ENCODE peak calls at places on chromosomes 11 and 22, in nine cellular contexts. Y is CD8-positive, alpha-beta T cell; H is cardiac muscle cell; I is mucosa of descending colon; X is hepatocyte; A is AG09309; J is lower leg skin; P is cardiac fibroblast; R is ovary. C is an unnamed sample.
A peak's percentile ranks its signal among the peaks of the same experiment; 100 is the strongest.

GRCh38 chr22:19803736-19804267 is 43.2 kb downstream of the TBX1 start:
- DNase-seq in Y (no peak), H (no peak), I (no peak), X (no peak), A (no peak), J (no peak), P (no peak), R (no peak), C (no peak)

GRCh38 chr22:25153961-25154685 is 45.5 kb upstream of the CRYBB3 start:
- DNase-seq in Y (no peak), H (peak; percentile 24), I (peak; percentile 67), X (peak; percentile 60), A (no peak), J (no peak), P (peak; percentile 66), R (no peak), C (no peak)

GRCh38 chr11:77823775-77824174 is 2.8 kb downstream of the AAMDC start:
- DNase-seq in Y (no peak), H (peak; percentile 7), I (no peak), X (peak; percentile 28), A (no peak), J (no peak), P (peak; percentile 55), R (no peak), C (no peak)

GRCh38 chr22:19996694-19997384 is 19.8 kb downstream of the ARVCF start:
- DNase-seq in Y (no peak), H (no peak), I (no peak), X (no peak), A (no peak), J (no peak), P (no peak), R (peak; percentile 12), C (no peak)

GRCh38 chr11:57155838-57156583 is 25.7 kb upstream of the LRRC55 start:
- DNase-seq in Y (no peak), H (peak; percentile 35), I (no peak), X (peak; percentile 48), A (no peak), J (no peak), P (no peak), R (no peak), C (no peak)

GRCh38 chr11:124315052-124315451 is 1.3 kb upstream of the OR8D1 start:
- DNase-seq in Y (no peak), H (no peak), I (no peak), X (no peak), A (no peak), J (no peak), P (peak; percentile 86), R (no peak), C (no peak)

GRCh38 chr11:132658004-132658403 is 874.3 kb downstream of the OPCML start:
- DNase-seq in Y (no peak), H (no peak), I (no peak), X (no peak), A (no peak), J (no peak), P (no peak), R (no peak), C (no peak)

GRCh38 chr11:102197759-102198158 is 87.5 kb downstream of the YAP1 start:
- DNase-seq in Y (no peak), H (no peak), I (no peak), X (no peak), A (no peak), J (no peak), P (no peak), R (no peak), C (no peak)

GRCh38 chr22:22789233-22789921 is 98.2 kb upstream of the IGLL5 start:
- DNase-seq in Y (no peak), H (no peak), I (no peak), X (no peak), A (no peak), J (no peak), P (no peak), R (no peak), C (no peak)

GRCh38 chr11:47391077-47391583 is 12.8 kb upstream of the SPI1 start:
- DNase-seq in Y (no peak), H (no peak), I (no peak), X (no peak), A (no peak), J (no peak), P (no peak), R (no peak), C (no peak)

GRCh38 chr11:110031171-110031570 is 62.0 kb upstream of the ZC3H12C start:
- DNase-seq in Y (no peak), H (no peak), I (no peak), X (no peak), A (no peak), J (no peak), P (no peak), R (no peak), C (no peak)

GRCh38 chr11:110035339-110035738 is 57.9 kb upstream of the ZC3H12C start:
- DNase-seq in Y (no peak), H (no peak), I (no peak), X (no peak), A (no peak), J (no peak), P (no peak), R (no peak), C (no peak)

GRCh38 chr11:110032257-110032656 is 60.9 kb upstream of the ZC3H12C start:
- DNase-seq in Y (no peak), H (no peak), I (no peak), X (no peak), A (no peak), J (no peak), P (no peak), R (no peak), C (no peak)

GRCh38 chr11:110034816-110035215 is 58.4 kb upstream of the ZC3H12C start:
- DNase-seq in Y (no peak), H (no peak), I (no peak), X (no peak), A (no peak), J (no peak), P (no peak), R (no peak), C (no peak)

DNA sequence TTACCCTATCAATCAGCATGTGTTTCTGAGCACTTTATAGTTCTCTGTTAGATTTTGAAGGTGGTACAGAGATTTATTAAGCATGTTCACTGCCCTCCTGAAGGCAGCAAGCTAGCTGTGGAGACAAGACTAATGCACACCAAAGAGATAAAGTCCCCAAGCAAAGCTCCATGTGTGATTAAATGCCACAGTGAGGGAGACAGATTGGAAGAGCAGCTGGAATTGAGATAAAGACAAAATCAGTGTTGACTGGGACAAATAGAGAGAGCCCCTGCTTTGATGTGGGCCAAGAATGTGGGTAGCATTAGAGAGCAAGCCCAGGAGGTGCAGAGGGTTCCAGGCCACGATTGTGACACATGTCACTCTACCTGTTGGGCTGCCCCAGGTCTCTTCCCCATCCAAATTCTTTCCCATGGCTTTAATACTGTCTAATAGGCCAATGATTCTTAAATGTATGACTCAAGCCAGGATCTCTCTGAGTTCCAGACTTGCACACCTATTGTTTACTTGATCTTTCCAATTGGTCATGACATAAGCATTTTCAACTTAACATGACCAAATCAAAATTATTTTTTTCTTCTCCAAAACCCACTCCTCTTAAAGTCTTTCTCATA is 60.1 kb upstream of the ZC3H12C start:
- DNase-seq in Y (no peak), H (no peak), I (no peak), X (no peak), A (no peak), J (no peak), P (no peak), R (no peak), C (no peak)
- TF ChIP-seq CTCF in Y (no peak), H (no peak), I (no peak), X (no peak), A (no peak), J (no peak), P (no peak), R (no peak), C (no peak)

GRCh38 chr11:120526241-120526640 is 14.7 kb downstream of the GRIK4 start:
- DNase-seq in Y (no peak), H (no peak), I (no peak), X (no peak), A (no peak), J (no peak), P (no peak), R (peak; percentile 11), C (no peak)

GRCh38 chr11:120525285-120526085 is 13.9 kb downstream of the GRIK4 start:
- DNase-seq in Y (no peak), H (no peak), I (peak; percentile 40), X (peak; percentile 57), A (no peak), J (no peak), P (no peak), R (no peak), C (no peak)

GRCh38 chr11:120529214-120529613 is 17.7 kb downstream of the GRIK4 start:
- DNase-seq in Y (no peak), H (no peak), I (no peak), X (no peak), A (no peak), J (no peak), P (no peak), R (peak; percentile 9), C (no peak)

GRCh38 chr11:120528749-120529148 is 17.2 kb downstream of the GRIK4 start:
- DNase-seq in Y (no peak), H (no peak), I (no peak), X (no peak), A (no peak), J (no peak), P (no peak), R (peak; percentile 17), C (no peak)

GRCh38 chr11:120527111-120527748 is 15.7 kb downstream of the GRIK4 start:
- DNase-seq in Y (no peak), H (no peak), I (no peak), X (peak; percentile 63), A (no peak), J (no peak), P (no peak), R (peak; percentile 74), C (no peak)
- H3K4me3 ChIP-seq in Y (no peak overlapping the region), H (no peak overlapping the region), I (no peak overlapping the region), X (no peak overlapping the region), A (no peak overlapping the region), J (no peak overlapping the region), P (no peak overlapping the region), R (no peak overlapping the region), C (no peak overlapping the region)

DNA sequence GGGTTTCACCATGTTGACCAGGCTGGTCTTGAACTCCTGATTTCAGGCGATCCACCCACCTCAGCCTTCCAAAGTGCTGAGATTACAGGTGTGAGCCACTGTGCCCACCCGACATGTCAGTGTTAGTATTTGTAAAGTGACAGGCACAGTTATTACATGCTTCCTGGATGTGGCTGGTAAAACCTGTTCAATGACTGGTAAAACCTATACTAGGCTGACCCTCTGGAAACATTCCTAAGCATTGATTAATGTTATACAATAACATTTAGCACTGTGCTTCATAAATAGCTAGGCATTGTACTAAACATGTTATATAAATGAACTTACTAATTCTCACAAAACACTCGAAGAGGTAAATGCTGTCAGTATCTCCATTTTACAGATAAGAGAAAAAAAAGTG is 20.9 kb upstream of the JHY start:
- DNase-seq in Y (no peak), H (no peak), I (no peak), X (no peak), A (no peak), J (no peak), P (no peak), R (no peak), C (no peak)
- TF ChIP-seq CTCF in Y (no peak), H (no peak), I (no peak), X (no peak), A (no peak), J (no peak), P (no peak), R (no peak), C (no peak)

DNA sequence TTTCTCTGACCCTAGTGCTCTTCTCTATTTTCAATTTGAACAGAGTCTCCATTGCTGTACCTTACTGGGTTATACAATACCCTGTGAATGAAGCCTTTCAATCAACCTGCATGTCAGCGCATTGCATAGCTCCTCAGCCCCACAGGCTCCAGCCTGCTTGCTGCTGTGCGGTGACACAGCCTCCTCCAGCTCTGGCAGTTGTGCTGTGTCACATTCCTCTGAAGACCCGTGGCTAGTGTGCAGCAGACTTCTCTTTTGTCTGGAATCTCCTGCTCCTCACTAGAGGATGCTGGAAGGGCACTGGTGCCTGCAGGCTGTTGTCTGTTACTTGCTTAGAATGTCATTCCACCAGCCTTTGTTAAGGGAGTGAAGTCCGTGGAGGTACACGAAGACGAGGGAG is 390.1 kb upstream of the B3GAT1 start:
- DNase-seq in Y (no peak), H (peak; percentile 65), I (no peak), X (peak; percentile 19), A (no peak), J (no peak), P (no peak), R (no peak), C (no peak)
- H3K4me3 ChIP-seq in Y (no peak overlapping the region), H (no peak overlapping the region), I (no peak overlapping the region), X (no peak overlapping the region), A (no peak overlapping the region), J (no peak overlapping the region), P (no peak overlapping the region), R (no peak overlapping the region), C (no peak overlapping the region)

C was measured in GM12864.